ENCODE peak calls at places on chromosomes 12 and 14, in eight cellular contexts. U is T follicular helper cell, S is T-helper 2 cell, F is astrocyte of the spinal cord, H is lung, V is OCI-LY7, Q is immature natural killer cell, M is heart right ventricle. C is an unnamed sample.

GRCh38 chr12:15650399-15651128 is 138.6 kb downstream of the EPS8 start:
- DNase-seq in U (no peak), S (no peak), F (no peak), H (no peak), V (no peak), Q (no peak), M (no peak), C (no peak)

GRCh38 chr14:85528882-85529585 is 910 bp upstream of the FLRT2 start:
- DNase-seq in U (no peak), S (no peak), F (peak), H (no peak), V (no peak), Q (no peak), M (no peak), C (no peak)

GRCh38 chr12:121774968-121775474 is 18.5 kb downstream of the RHOF start:
- DNase-seq in U (no peak), S (no peak), F (no peak), H (peak), V (no peak), Q (no peak), M (no peak), C (no peak)

GRCh38 chr14:74980746-74981661 is 21.7 kb upstream of the EIF2B2 start:
- DNase-seq in U (no peak), S (no peak), F (peak), H (no peak), V (no peak), Q (no peak), M (no peak), C (no peak)

GRCh38 chr14:68020999-68021663 is 201.6 kb downstream of the RAD51B start:
- DNase-seq in U (no peak), S (no peak), F (no peak), H (no peak), V (no peak), Q (no peak), M (no peak), C (peak)

GRCh38 chr14:63418020-63418419 is 99.3 kb upstream of the GPHB5 start:
- DNase-seq in U (no peak), S (no peak), F (no peak), H (no peak), V (no peak), Q (no peak), M (no peak), C (no peak)

GRCh38 chr12:53258541-53259539 is 9.3 kb upstream of the ESPL1 start:
- DNase-seq in U (no peak), S (no peak), F (no peak), H (no peak), V (no peak), Q (no peak), M (no peak), C (peak)

GRCh38 chr14:65117795-65118746 is 15.8 kb upstream of the MAX start:
- DNase-seq in U (no peak), S (no peak), F (no peak), H (no peak), V (no peak), Q (no peak), M (no peak), C (no peak)

GRCh38 chr12:69630191-69630590 is 19.5 kb upstream of the LRRC10 start:
- DNase-seq in U (no peak), S (no peak), F (no peak), H (no peak), V (no peak), Q (no peak), M (no peak), C (no peak)

GRCh38 chr12:49369723-49370145 is 2.5 kb downstream of the SPATS2 start:
- DNase-seq in U (no peak), S (no peak), F (peak), H (no peak), V (peak), Q (no peak), M (no peak), C (peak)

GRCh38 chr12:65300679-65301349 is 22.3 kb downstream of the MSRB3 start:
- DNase-seq in U (no peak), S (no peak), F (no peak), H (no peak), V (peak), Q (no peak), M (peak), C (no peak)

GRCh38 chr14:72236629-72237028 is 304.4 kb downstream of the RGS6 start:
- DNase-seq in U (no peak), S (no peak), F (no peak), H (no peak), V (no peak), Q (no peak), M (no peak), C (no peak)

GRCh38 chr12:95836185-95836609 is 22.6 kb upstream of the SNRPF start:
- DNase-seq in U (no peak), S (no peak), F (peak), H (no peak), V (no peak), Q (no peak), M (no peak), C (peak)

GRCh38 chr12:26701604-26702215 is 131.3 kb downstream of the ITPR2 start:
- DNase-seq in U (no peak), S (no peak), F (peak), H (no peak), V (peak), Q (peak), M (no peak), C (peak)

GRCh38 chr12:9907769-9908168 is 24.4 kb downstream of the CLEC2A start:
- DNase-seq in U (no peak), S (no peak), F (no peak), H (no peak), V (no peak), Q (no peak), M (no peak), C (no peak)

GRCh38 chr14:72996916-72997315 is 30.0 kb downstream of the ZFYVE1 start:
- DNase-seq in U (no peak), S (no peak), F (no peak), H (no peak), V (no peak), Q (no peak), M (no peak), C (no peak)

GRCh38 chr14:92754956-92755355 is 6.5 kb upstream of the LGMN start:
- DNase-seq in U (no peak), S (no peak), F (no peak), H (no peak), V (no peak), Q (no peak), M (no peak), C (peak)

GRCh38 chr14:68638817-68639517 is 153.9 kb downstream of the ZFP36L1 start:
- DNase-seq in U (no peak), S (no peak), F (no peak), H (no peak), V (no peak), Q (no peak), M (no peak), C (no peak)

GRCh38 chr14:89284368-89285058 is 132.5 kb downstream of the FOXN3 start:
- DNase-seq in U (no peak), S (no peak), F (peak), H (no peak), V (no peak), Q (no peak), M (no peak), C (no peak)

GRCh38 chr14:29940482-29940881 is 12.8 kb upstream of the PRKD1 start:
- DNase-seq in U (no peak), S (no peak), F (no peak), H (no peak), V (no peak), Q (no peak), M (no peak), C (no peak)

GRCh38 chr14:49688701-49689030 is 652 bp upstream of the POLE2 start:
- DNase-seq in U (no peak), S (no peak), F (no peak), H (no peak), V (no peak), Q (no peak), M (no peak), C (no peak)

GRCh38 chr14:92475451-92476187 is 38.0 kb upstream of the RIN3 start:
- DNase-seq in U (no peak), S (no peak), F (no peak), H (peak), V (no peak), Q (no peak), M (peak), C (no peak)

GRCh38 chr12:112906712-112907414 is at the start of gene OAS1:
- DNase-seq in U (peak), S (no peak), F (peak), H (peak), V (peak), Q (peak), M (peak), C (peak)

GRCh38 chr12:122860854-122861585 is 25.8 kb downstream of the HIP1R start:
- DNase-seq in U (no peak), S (no peak), F (no peak), H (no peak), V (no peak), Q (no peak), M (no peak), C (no peak)

GRCh38 chr14:60327447-60328331 is 78.7 kb downstream of the PPM1A start:
- DNase-seq in U (no peak), S (peak), F (no peak), H (no peak), V (peak), Q (peak), M (peak), C (peak)

GRCh38 chr14:102655154-102655553 is 62.7 kb downstream of the RCOR1 start:
- DNase-seq in U (no peak), S (no peak), F (peak), H (no peak), V (no peak), Q (no peak), M (no peak), C (no peak)

GRCh38 chr14:67704018-67704417 is 2.3 kb downstream of the RDH12 start:
- DNase-seq in U (no peak), S (no peak), F (no peak), H (no peak), V (no peak), Q (no peak), M (no peak), C (no peak)

GRCh38 chr14:26917086-26917485 is 319.3 kb upstream of the NOVA1 start:
- DNase-seq in U (no peak), S (no peak), F (peak), H (no peak), V (peak), Q (no peak), M (peak), C (no peak)

GRCh38 chr14:87059060-87059827 is 933.7 kb downstream of the GALC start:
- DNase-seq in U (no peak), S (no peak), F (peak), H (no peak), V (no peak), Q (no peak), M (no peak), C (no peak)

GRCh38 chr14:33686218-33686617 is 264.7 kb downstream of the EGLN3 start:
- DNase-seq in U (no peak), S (no peak), F (peak), H (no peak), V (no peak), Q (no peak), M (no peak), C (no peak)

GRCh38 chr12:12445882-12446181 is 89.0 kb downstream of the BORCS5 start:
- DNase-seq in U (no peak), S (no peak), F (no peak), H (no peak), V (no peak), Q (no peak), M (no peak), C (no peak)

GRCh38 chr12:98352835-98353234 is 162.6 kb upstream of the TMPO start:
- DNase-seq in U (no peak), S (no peak), F (no peak), H (no peak), V (no peak), Q (no peak), M (no peak), C (no peak)

GRCh38 chr12:92403210-92404175 is 257.8 kb upstream of the BTG1 start:
- DNase-seq in U (peak), S (peak), F (no peak), H (no peak), V (peak), Q (peak), M (no peak), C (no peak)

GRCh38 chr12:120640840-120641833 is 711 bp downstream of the CABP1 start:
- DNase-seq in U (peak), S (peak), F (peak), H (peak), V (peak), Q (peak), M (peak), C (no peak)

GRCh38 chr12:51821423-51822260 is 26.9 kb downstream of the FIGNL2 start:
- DNase-seq in U (peak), S (no peak), F (no peak), H (no peak), V (no peak), Q (peak), M (no peak), C (no peak)

GRCh38 chr14:61132336-61132735 is 148.8 kb downstream of the TMEM30B start:
- DNase-seq in U (no peak), S (no peak), F (no peak), H (no peak), V (no peak), Q (no peak), M (no peak), C (no peak)